ENCODE peak calls at places on chromosomes 13 and 19, in four cellular contexts. F, W, Y and O are unnamed samples.

GRCh38 chr19:40141546-40141945 is 49.7 kb upstream of the MAP3K10 start:
- DNase-seq in F (no peak), W (no peak), Y (no peak), O (no peak)

GRCh38 chr19:33022472-33023116 is 42.1 kb downstream of the RHPN2 start:
- DNase-seq in F (no peak), W (no peak), Y (no peak), O (no peak)

GRCh38 chr19:10363789-10364281 is 16.5 kb downstream of the TYK2 start:
- DNase-seq in F (no peak), W (no peak), Y (peak; percentile 36), O (no peak)

GRCh38 chr13:30110301-30111070 is 196.9 kb downstream of the KATNAL1 start:
- DNase-seq in F (no peak), W (no peak), Y (no peak), O (no peak)

GRCh38 chr19:3725640-3726310 is 17.6 kb downstream of the TJP3 start:
- DNase-seq in F (no peak), W (no peak), Y (no peak), O (no peak)

GRCh38 chr13:98228661-98229349 is 51.7 kb upstream of the RNF113B start:
- DNase-seq in F (no peak), W (no peak), Y (no peak), O (no peak)

GRCh38 chr13:44280461-44280860 is 93.2 kb upstream of the SERP2 start:
- DNase-seq in F (no peak), W (no peak), Y (peak; percentile 36), O (no peak)

GRCh38 chr13:95643814-95644598 is 500 bp downstream of the DZIP1 start:
- DNase-seq in F (no peak), W (peak; percentile 24), Y (no peak), O (no peak)

GRCh38 chr13:50400930-50401553 is 385.8 kb downstream of the KCNRG start:
- DNase-seq in F (peak; percentile 69), W (no peak), Y (peak; percentile 86), O (peak; percentile 30)

GRCh38 chr13:65540064-65540635 is 1690.0 kb downstream of the PCDH9 start:
- DNase-seq in F (no peak), W (no peak), Y (no peak), O (no peak)

GRCh38 chr19:39110263-39110967 is 15.2 kb upstream of the PAK4 start:
- DNase-seq in F (no peak), W (peak; percentile 51), Y (no peak), O (peak; percentile 8)

GRCh38 chr13:79780240-79780639 is 299.3 kb downstream of the NDFIP2 start:
- DNase-seq in F (no peak), W (no peak), Y (no peak), O (no peak)